ENCODE peak calls at places on chromosomes 11 and 22, in five cellular contexts. T is heart left ventricle; X is Peyer's patch; O is suprapubic skin; I is CD8-positive, alpha-beta T cell. U is an unnamed sample. For H3K4me1, the result is how much of the 10 kb centered on the place peaks cover.

GRCh38 chr22:39994566-39995345 is at the start of gene FAM83F:
- DNase-seq in T (no peak), X (peak), O (no peak), I (no peak), U (peak)

GRCh38 chr11:327581-327923 is 6.9 kb upstream of the IFITM3 start:
- DNase-seq in T (no peak), X (no peak), O (no peak), I (no peak), U (no peak)

GRCh38 chr11:59560702-59561469 is 49.5 kb downstream of the OR4D9 start:
- DNase-seq in T (peak), X (peak), O (peak), I (peak), U (peak)

GRCh38 chr22:32518848-32519247 is 44.2 kb downstream of the FBXO7 start:
- DNase-seq in T (no peak), X (no peak), O (no peak), I (no peak), U (no peak)

GRCh38 chr11:3044915-3045314 is 12.3 kb downstream of the CARS1 start:
- DNase-seq in T (no peak), X (no peak), O (no peak), I (no peak), U (no peak)

GRCh38 chr22:41914611-41915034 is 251 bp downstream of the SHISA8 start:
- DNase-seq in T (no peak), X (no peak), O (no peak), I (no peak), U (no peak)

GRCh38 chr11:2206291-2206690 is 34.7 kb upstream of the TH start:
- DNase-seq in T (no peak), X (peak), O (peak), I (no peak), U (no peak)

GRCh38 chr11:67732045-67732787 is 57.8 kb upstream of the ALDH3B2 start:
- DNase-seq in T (no peak), X (no peak), O (no peak), I (peak), U (no peak)

GRCh38 chr11:429931-430456 is 11.8 kb downstream of the ANO9 start:
- DNase-seq in T (peak), X (no peak), O (no peak), I (no peak), U (peak)

GRCh38 chr11:113818426-113818825 is 38.8 kb downstream of the CLDN25 start:
- DNase-seq in T (no peak), X (no peak), O (no peak), I (no peak), U (no peak)

GRCh38 chr11:13940611-13941256 is 21.8 kb upstream of the SPON1 start:
- DNase-seq in T (no peak), X (peak), O (no peak), I (peak), U (no peak)

DNA sequence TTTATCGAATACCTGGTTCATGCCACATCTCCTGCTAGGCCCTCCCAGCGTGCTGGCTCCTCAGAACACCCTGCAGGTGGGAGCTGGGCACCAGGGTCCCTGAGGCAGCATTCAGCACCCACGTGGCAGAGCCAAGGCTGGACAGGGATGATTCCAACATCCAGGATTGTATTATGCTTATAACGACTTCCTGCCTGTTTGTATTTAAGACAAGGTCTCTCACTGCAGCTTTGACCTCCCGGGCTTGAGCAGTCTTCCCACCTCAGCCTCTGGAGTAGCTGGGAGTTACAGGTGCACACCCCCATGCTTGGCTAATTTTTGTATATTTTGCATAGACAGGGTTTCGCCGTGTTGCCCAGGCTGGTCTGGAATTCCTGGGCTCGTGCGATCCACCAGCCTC is 64.7 kb upstream of the WNT7B start:
- DNase-seq in T (no peak), X (peak), O (peak), I (no peak), U (peak)
- H3K27ac ChIP-seq in T (no peak), X (peak), O (peak), I (no peak), U (peak)

GRCh38 chr11:118450451-118450850 is 14.2 kb downstream of the KMT2A start:
- DNase-seq in T (no peak), X (no peak), O (no peak), I (no peak), U (no peak)

GRCh38 chr11:118443590-118444218 is 7.4 kb downstream of the KMT2A start:
- DNase-seq in T (no peak), X (no peak), O (no peak), I (no peak), U (no peak)

GRCh38 chr11:118448294-118448693 is 12.0 kb downstream of the KMT2A start:
- DNase-seq in T (no peak), X (no peak), O (no peak), I (no peak), U (no peak)

GRCh38 chr11:118447423-118447822 is 11.1 kb downstream of the KMT2A start:
- DNase-seq in T (no peak), X (no peak), O (no peak), I (no peak), U (no peak)

GRCh38 chr11:118449316-118449918 is 13.1 kb downstream of the KMT2A start:
- DNase-seq in T (no peak), X (no peak), O (no peak), I (no peak), U (no peak)
- H3K4me1 ChIP-seq in T (under half), X (under half), O (under half), I (under half), U (under half)

GRCh38 chr11:129528296-129528695 is 152.6 kb downstream of the BARX2 start:
- DNase-seq in T (no peak), X (no peak), O (no peak), I (no peak), U (no peak)
- H3K27ac ChIP-seq in T (no peak), X (no peak), O (no peak), I (no peak), U (no peak)

DNA sequence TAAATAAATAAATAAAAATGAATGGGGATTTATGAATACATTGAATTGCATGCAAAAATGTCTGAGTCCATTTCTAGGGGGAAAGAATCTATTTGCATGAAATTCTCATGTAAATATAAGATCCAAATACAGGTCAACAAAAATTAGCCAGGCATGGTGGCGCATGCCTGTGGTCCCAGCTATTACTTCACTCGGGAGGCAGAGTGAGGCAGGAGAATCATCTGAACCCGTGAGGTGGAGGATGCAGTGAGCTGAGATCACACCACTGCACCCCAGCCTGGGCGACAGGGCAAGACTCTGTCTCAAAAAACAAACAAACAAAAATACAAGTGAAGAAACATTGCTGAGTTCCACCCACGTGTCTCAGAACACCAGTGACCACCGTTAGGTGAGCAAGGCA is 17.4 kb downstream of the PACSIN2 start:
- DNase-seq in T (no peak), X (no peak), O (no peak), I (no peak), U (no peak)
- H3K4me1 ChIP-seq in T (half or more), X (under half), O (half or more), I (under half), U (under half)

DNA sequence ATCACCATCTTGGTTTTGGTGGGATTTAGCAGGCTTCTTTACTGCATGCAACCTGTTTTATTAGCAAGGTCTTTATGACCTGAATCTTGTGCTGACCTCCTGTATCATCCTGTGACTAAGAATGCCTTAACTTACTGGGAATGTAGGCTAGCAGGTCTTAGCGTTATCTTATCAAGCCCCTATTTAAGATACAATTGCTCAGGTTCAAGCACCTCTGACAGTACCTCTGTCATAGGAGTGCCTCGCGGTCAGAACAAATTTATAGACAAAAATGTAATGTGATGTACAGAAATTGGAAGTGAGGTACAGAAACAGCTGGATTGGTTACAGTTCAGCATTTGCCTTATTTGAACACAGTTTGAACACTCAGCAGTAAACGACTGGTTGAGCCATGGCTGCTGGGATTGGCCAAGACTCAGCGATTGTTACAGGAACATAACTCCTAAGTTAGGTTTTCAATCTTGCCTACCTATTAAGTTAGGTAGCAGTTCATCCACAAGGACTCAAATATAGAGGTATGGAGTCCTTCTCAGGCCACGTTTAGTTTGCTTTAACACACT is 16.2 kb upstream of the TMEM123 start:
- DNase-seq in T (no peak), X (no peak), O (no peak), I (no peak), U (no peak)
- H3K27ac ChIP-seq in T (no peak), X (no peak), O (peak), I (no peak), U (no peak)

GRCh38 chr11:119623682-119624081 is 105.3 kb downstream of the NECTIN1 start:
- DNase-seq in T (no peak), X (no peak), O (no peak), I (no peak), U (no peak)
- H3K4me1 ChIP-seq in T (under half), X (under half), O (under half), I (under half), U (under half)

DNA sequence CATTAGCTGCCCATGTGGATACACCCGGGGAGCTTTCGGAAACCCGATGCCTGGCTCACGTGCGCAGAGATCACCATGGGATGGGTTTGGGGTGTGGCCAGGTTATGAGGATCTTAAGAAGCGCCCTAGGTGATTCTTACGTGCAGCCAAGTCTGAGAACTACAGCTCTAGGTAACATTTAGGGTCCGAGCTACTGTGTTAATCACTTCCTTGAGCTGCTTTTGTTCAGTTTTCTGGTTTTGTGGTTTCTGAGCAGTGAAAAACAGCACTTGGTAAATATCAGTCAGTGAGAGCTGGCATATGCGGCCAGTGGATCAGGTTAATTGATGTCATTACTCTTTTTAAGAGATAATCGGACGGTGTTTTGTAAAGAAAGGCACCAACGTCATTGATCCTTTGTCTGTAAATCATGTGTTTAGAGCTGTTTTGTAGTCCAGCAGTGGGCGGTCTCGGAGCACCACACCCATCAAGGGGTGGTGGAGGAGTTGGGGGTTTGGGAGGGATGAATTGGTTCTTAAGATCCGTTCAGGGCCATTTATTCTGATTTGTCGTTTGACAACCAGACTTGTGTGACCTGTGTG is 61.7 kb upstream of the SORL1-AS1 start:
- DNase-seq in T (no peak), X (no peak), O (no peak), I (no peak), U (no peak)
- H3K27ac ChIP-seq in T (no peak), X (no peak), O (peak), I (peak), U (no peak)

U was measured in right cardiac atrium.